ENCODE peak calls at places on chromosomes 12 and 14, in six cellular contexts. One of them, this sample, is unnamed.

GRCh38 chr14:95611293-95611880 is 74.8 kb upstream of the TCL1B start:
- DNase-seq in PC-3: no peak
- DNase-seq in HL-60: no peak
- DNase-seq in CD8-positive, alpha-beta T cell: no peak
- DNase-seq in A549: no peak
- DNase-seq in esophagus squamous epithelium: no peak
- DNase-seq in this sample: no peak

GRCh38 chr14:88542857-88543795 is 11.7 kb downstream of the PTPN21 start:
- DNase-seq in PC-3: no peak
- DNase-seq in HL-60: no peak
- DNase-seq in CD8-positive, alpha-beta T cell: no peak
- DNase-seq in A549: peak; percentile 58
- DNase-seq in esophagus squamous epithelium: no peak
- DNase-seq in this sample: no peak

GRCh38 chr12:103673487-103673886 is 86.4 kb downstream of the STAB2 start:
- DNase-seq in PC-3: no peak
- DNase-seq in HL-60: no peak
- DNase-seq in CD8-positive, alpha-beta T cell: no peak
- DNase-seq in A549: no peak
- DNase-seq in esophagus squamous epithelium: no peak
- DNase-seq in this sample: no peak

GRCh38 chr12:46160081-46160980 is 108.5 kb downstream of the SLC38A1 start:
- DNase-seq in PC-3: no peak
- DNase-seq in HL-60: no peak
- DNase-seq in CD8-positive, alpha-beta T cell: no peak
- DNase-seq in A549: no peak
- DNase-seq in esophagus squamous epithelium: no peak
- DNase-seq in this sample: no peak

GRCh38 chr12:4112734-4113396 is 160.7 kb upstream of the CCND2 start:
- DNase-seq in PC-3: no peak
- DNase-seq in HL-60: no peak
- DNase-seq in CD8-positive, alpha-beta T cell: no peak
- DNase-seq in A549: no peak
- DNase-seq in esophagus squamous epithelium: no peak
- DNase-seq in this sample: no peak

GRCh38 chr14:23356036-23356435 is 3.3 kb upstream of the SLC22A17 start:
- DNase-seq in PC-3: no peak
- DNase-seq in HL-60: no peak
- DNase-seq in CD8-positive, alpha-beta T cell: no peak
- DNase-seq in A549: no peak
- DNase-seq in esophagus squamous epithelium: no peak
- DNase-seq in this sample: no peak

GRCh38 chr12:81209001-81209400 is 131.1 kb downstream of the ACSS3 start:
- DNase-seq in PC-3: no peak
- DNase-seq in HL-60: no peak
- DNase-seq in CD8-positive, alpha-beta T cell: no peak
- DNase-seq in A549: no peak
- DNase-seq in esophagus squamous epithelium: no peak
- DNase-seq in this sample: no peak

GRCh38 chr12:13124661-13125505 is 21.4 kb upstream of the GSG1 start:
- DNase-seq in PC-3: peak; percentile 50
- DNase-seq in HL-60: no peak
- DNase-seq in CD8-positive, alpha-beta T cell: no peak
- DNase-seq in A549: peak; percentile 59
- DNase-seq in esophagus squamous epithelium: no peak
- DNase-seq in this sample: no peak

GRCh38 chr12:7190268-7191055 is 976 bp downstream of the PEX5 start:
- DNase-seq in PC-3: no peak
- DNase-seq in HL-60: no peak
- DNase-seq in CD8-positive, alpha-beta T cell: no peak
- DNase-seq in A549: peak; percentile 16
- DNase-seq in esophagus squamous epithelium: no peak
- DNase-seq in this sample: peak; percentile 70

GRCh38 chr14:40204441-40205175 is 772.4 kb upstream of the FBXO33 start:
- DNase-seq in PC-3: no peak
- DNase-seq in HL-60: no peak
- DNase-seq in CD8-positive, alpha-beta T cell: no peak
- DNase-seq in A549: no peak
- DNase-seq in esophagus squamous epithelium: no peak
- DNase-seq in this sample: no peak
- H3K27ac ChIP-seq in PC-3: no peak overlapping the region
- H3K27ac ChIP-seq in HL-60: no peak overlapping the region
- H3K27ac ChIP-seq in CD8-positive, alpha-beta T cell: no peak overlapping the region
- H3K27ac ChIP-seq in A549: no peak overlapping the region
- H3K27ac ChIP-seq in esophagus squamous epithelium: no peak overlapping the region
- H3K27ac ChIP-seq in this sample: no peak overlapping the region

DNA sequence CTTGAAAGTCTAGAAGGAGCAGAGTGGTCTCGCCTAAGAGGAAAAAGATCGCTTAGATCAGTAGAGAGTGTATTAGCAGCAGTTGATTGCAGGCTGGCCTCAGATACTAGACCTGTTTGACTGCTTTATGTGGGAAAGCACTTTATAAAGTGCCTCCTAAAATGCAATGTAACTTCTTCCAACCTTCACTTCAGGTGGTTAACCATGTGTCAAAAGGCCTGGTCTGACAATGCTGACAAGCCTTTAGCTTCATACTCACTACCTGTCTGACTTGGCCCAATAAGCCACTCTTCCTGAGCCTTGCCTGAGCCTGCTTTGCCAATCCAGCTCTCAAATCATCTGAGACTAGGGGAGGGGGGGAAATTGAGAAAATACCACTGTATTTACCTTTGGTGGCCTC is 14.6 kb downstream of the MGAT4C start:
- DNase-seq in PC-3: no peak
- DNase-seq in HL-60: no peak
- DNase-seq in CD8-positive, alpha-beta T cell: no peak
- DNase-seq in A549: no peak
- DNase-seq in esophagus squamous epithelium: no peak
- DNase-seq in this sample: no peak
- H3K4me3 ChIP-seq in PC-3: no peak overlapping the region
- H3K4me3 ChIP-seq in HL-60: no peak overlapping the region
- H3K4me3 ChIP-seq in CD8-positive, alpha-beta T cell: no peak overlapping the region
- H3K4me3 ChIP-seq in A549: no peak overlapping the region
- H3K4me3 ChIP-seq in esophagus squamous epithelium: no peak overlapping the region
- H3K4me3 ChIP-seq in this sample: no peak overlapping the region

GRCh38 chr14:99262977-99263448 is 9.0 kb downstream of the BCL11B start:
- DNase-seq in PC-3: no peak
- DNase-seq in HL-60: no peak
- DNase-seq in CD8-positive, alpha-beta T cell: no peak
- DNase-seq in A549: no peak
- DNase-seq in esophagus squamous epithelium: no peak
- DNase-seq in this sample: no peak
- H3K27ac ChIP-seq in PC-3: no peak overlapping the region
- H3K27ac ChIP-seq in HL-60: no peak overlapping the region
- H3K27ac ChIP-seq in CD8-positive, alpha-beta T cell: peak overlapping the region; percentile 97
- H3K27ac ChIP-seq in A549: no peak overlapping the region
- H3K27ac ChIP-seq in esophagus squamous epithelium: peak overlapping the region; percentile 86
- H3K27ac ChIP-seq in this sample: peak overlapping the region; percentile 24

DNA sequence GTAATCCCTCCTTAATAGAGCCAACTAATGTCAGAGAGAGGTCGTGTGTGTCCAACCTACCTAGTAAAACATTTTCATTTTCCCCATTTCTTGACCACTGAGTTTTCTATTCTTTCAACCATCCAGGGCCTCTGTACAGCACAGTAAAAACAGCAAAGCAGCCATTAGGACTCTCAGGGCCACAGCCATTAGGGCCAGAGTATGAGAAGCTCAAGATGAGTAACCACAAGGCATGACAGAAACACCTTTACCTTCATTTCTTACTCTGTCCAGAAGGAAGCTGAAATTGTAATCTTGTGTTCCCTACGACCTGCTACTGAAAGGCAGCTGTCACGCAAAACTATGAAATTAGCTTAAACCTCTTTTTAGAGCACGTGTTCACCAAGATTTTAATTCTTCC is 2.3 kb downstream of the SPPL3 start:
- DNase-seq in PC-3: peak; percentile 25
- DNase-seq in HL-60: no peak
- DNase-seq in CD8-positive, alpha-beta T cell: no peak
- DNase-seq in A549: no peak
- DNase-seq in esophagus squamous epithelium: no peak
- DNase-seq in this sample: no peak
- H3K4me3 ChIP-seq in PC-3: peak overlapping the region; percentile 94
- H3K4me3 ChIP-seq in HL-60: peak overlapping the region; percentile 0
- H3K4me3 ChIP-seq in CD8-positive, alpha-beta T cell: no peak overlapping the region
- H3K4me3 ChIP-seq in A549: no peak overlapping the region
- H3K4me3 ChIP-seq in esophagus squamous epithelium: peak overlapping the region; percentile 66
- H3K4me3 ChIP-seq in this sample: no peak overlapping the region

DNA sequence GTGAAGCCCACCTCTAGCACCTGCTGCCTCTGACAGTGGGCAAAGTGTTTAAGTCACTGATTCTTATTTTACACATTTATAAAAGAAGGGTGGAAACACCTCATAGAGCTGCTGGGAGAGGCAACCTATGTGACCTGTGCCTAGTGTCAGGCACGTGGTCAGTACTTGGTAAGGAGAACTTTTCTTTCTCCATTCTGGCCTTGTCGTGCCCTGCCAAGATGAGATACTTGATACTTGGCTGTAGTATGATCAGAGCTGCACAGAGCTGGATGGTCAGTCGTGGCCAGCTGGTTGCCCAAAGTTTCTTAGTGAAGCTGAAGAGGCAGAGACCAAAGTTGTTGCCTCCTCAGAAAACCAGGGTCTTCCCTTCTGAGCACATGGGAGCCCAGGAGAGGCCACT is 24.6 kb downstream of the PLEKHH1 start:
- DNase-seq in PC-3: no peak
- DNase-seq in HL-60: no peak
- DNase-seq in CD8-positive, alpha-beta T cell: no peak
- DNase-seq in A549: no peak
- DNase-seq in esophagus squamous epithelium: no peak
- DNase-seq in this sample: peak; percentile 28
- H3K27ac ChIP-seq in PC-3: no peak overlapping the region
- H3K27ac ChIP-seq in HL-60: no peak overlapping the region
- H3K27ac ChIP-seq in CD8-positive, alpha-beta T cell: no peak overlapping the region
- H3K27ac ChIP-seq in A549: no peak overlapping the region
- H3K27ac ChIP-seq in esophagus squamous epithelium: no peak overlapping the region
- H3K27ac ChIP-seq in this sample: no peak overlapping the region

DNA sequence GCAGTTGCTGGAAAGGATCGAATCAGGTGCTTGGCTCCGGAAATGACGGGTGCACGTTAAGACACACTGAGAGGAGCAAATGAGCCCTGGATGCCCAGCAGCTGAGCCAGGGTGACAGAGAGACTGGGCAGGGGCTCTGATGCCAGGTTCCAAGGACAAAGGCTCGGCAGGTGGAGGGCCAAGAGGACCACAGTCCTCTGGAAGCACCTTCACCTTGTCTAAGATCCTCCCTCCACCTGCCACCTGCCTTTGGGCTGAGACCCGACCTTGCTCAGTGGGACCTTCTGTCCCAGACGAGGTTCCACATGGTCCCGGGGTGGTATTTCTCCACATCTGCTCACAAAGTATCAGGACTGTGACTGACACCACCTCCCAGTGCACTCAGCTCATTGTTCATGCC is 1.0 kb downstream of the ANO2 start:
- DNase-seq in PC-3: no peak
- DNase-seq in HL-60: no peak
- DNase-seq in CD8-positive, alpha-beta T cell: no peak
- DNase-seq in A549: no peak
- DNase-seq in esophagus squamous epithelium: no peak
- DNase-seq in this sample: no peak
- H3K4me3 ChIP-seq in PC-3: no peak overlapping the region
- H3K4me3 ChIP-seq in HL-60: no peak overlapping the region
- H3K4me3 ChIP-seq in CD8-positive, alpha-beta T cell: no peak overlapping the region
- H3K4me3 ChIP-seq in A549: no peak overlapping the region
- H3K4me3 ChIP-seq in esophagus squamous epithelium: no peak overlapping the region
- H3K4me3 ChIP-seq in this sample: no peak overlapping the region

DNA sequence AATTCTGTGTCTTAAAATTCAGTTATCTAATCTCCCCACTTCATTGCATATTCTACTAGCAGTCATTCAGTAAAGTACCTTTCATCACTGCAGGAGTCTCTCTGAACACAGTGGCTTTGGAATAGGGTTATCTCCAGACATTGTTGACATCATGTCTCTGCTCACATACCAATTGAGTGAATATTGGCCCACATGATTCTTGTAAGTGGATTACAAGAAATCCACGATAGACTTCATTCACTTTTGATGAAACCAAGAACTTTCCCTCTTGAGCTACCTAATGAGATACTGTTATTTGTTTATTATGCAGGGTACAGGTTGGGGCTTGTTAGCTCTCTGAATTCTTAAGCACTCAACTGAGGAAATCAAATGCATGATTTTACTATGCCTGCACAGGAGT is 284.9 kb downstream of the RAD51B start:
- DNase-seq in PC-3: no peak
- DNase-seq in HL-60: no peak
- DNase-seq in CD8-positive, alpha-beta T cell: no peak
- DNase-seq in A549: peak; percentile 66
- DNase-seq in esophagus squamous epithelium: no peak
- DNase-seq in this sample: no peak
- H3K27ac ChIP-seq in PC-3: no peak overlapping the region
- H3K27ac ChIP-seq in HL-60: no peak overlapping the region
- H3K27ac ChIP-seq in CD8-positive, alpha-beta T cell: no peak overlapping the region
- H3K27ac ChIP-seq in A549: peak overlapping the region; percentile 65
- H3K27ac ChIP-seq in esophagus squamous epithelium: peak overlapping the region; percentile 37
- H3K27ac ChIP-seq in this sample: peak overlapping the region; percentile 12

GRCh38 chr12:57128519-57129247 is 400 bp downstream of the LRP1 start:
- DNase-seq in PC-3: no peak
- DNase-seq in HL-60: no peak
- DNase-seq in CD8-positive, alpha-beta T cell: no peak
- DNase-seq in A549: no peak
- DNase-seq in esophagus squamous epithelium: no peak
- DNase-seq in this sample: no peak

GRCh38 chr12:57129311-57130288 is 1.3 kb downstream of the LRP1 start:
- DNase-seq in PC-3: no peak
- DNase-seq in HL-60: no peak
- DNase-seq in CD8-positive, alpha-beta T cell: no peak
- DNase-seq in A549: no peak
- DNase-seq in esophagus squamous epithelium: no peak
- DNase-seq in this sample: no peak

GRCh38 chr12:57133013-57133569 is 4.8 kb downstream of the LRP1 start:
- DNase-seq in PC-3: no peak
- DNase-seq in HL-60: no peak
- DNase-seq in CD8-positive, alpha-beta T cell: no peak
- DNase-seq in A549: no peak
- DNase-seq in esophagus squamous epithelium: no peak
- DNase-seq in this sample: no peak

GRCh38 chr12:57131896-57132744 is 3.8 kb downstream of the LRP1 start:
- DNase-seq in PC-3: no peak
- DNase-seq in HL-60: no peak
- DNase-seq in CD8-positive, alpha-beta T cell: no peak
- DNase-seq in A549: no peak
- DNase-seq in esophagus squamous epithelium: no peak
- DNase-seq in this sample: no peak

DNA sequence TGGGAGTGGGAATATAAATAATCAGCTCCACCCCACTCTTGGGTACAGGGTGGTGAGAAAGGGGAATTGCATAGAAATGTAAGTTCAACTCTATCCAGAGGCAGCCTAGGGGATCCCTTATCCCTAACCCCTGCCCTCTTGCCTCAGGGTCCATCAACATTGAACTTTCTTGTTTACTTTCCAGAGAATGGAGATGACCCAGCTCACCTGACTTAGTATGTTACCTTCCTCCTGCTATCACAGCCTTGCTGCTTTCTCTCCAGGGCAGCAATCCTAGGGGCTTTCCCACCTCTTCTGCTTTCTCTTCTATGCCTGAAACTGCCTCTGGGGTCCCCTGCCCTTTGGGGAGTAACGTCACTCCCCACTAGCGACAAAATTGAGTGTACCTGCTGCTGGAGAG is 2.7 kb downstream of the LRP1 start:
- DNase-seq in PC-3: no peak
- DNase-seq in HL-60: no peak
- DNase-seq in CD8-positive, alpha-beta T cell: no peak
- DNase-seq in A549: no peak
- DNase-seq in esophagus squamous epithelium: no peak
- DNase-seq in this sample: no peak
- H3K4me3 ChIP-seq in PC-3: no peak overlapping the region
- H3K4me3 ChIP-seq in HL-60: no peak overlapping the region
- H3K4me3 ChIP-seq in CD8-positive, alpha-beta T cell: no peak overlapping the region
- H3K4me3 ChIP-seq in A549: no peak overlapping the region
- H3K4me3 ChIP-seq in esophagus squamous epithelium: peak overlapping the region; percentile 87
- H3K4me3 ChIP-seq in this sample: peak overlapping the region; percentile 83

GRCh38 chr12:21379218-21379617 is 6.5 kb downstream of the IAPP start:
- DNase-seq in PC-3: no peak
- DNase-seq in HL-60: no peak
- DNase-seq in CD8-positive, alpha-beta T cell: no peak
- DNase-seq in A549: no peak
- DNase-seq in esophagus squamous epithelium: no peak
- DNase-seq in this sample: no peak
- H3K27ac ChIP-seq in PC-3: no peak overlapping the region
- H3K27ac ChIP-seq in HL-60: no peak overlapping the region
- H3K27ac ChIP-seq in CD8-positive, alpha-beta T cell: no peak overlapping the region
- H3K27ac ChIP-seq in A549: no peak overlapping the region
- H3K27ac ChIP-seq in esophagus squamous epithelium: no peak overlapping the region
- H3K27ac ChIP-seq in this sample: no peak overlapping the region

This sample was measured in upper lobe of right lung.